ENCODE peak calls at places on chromosomes 2 and 18, in five cellular contexts. C is IMR-90, G is K562, S is HepG2, X is GM12878. L is an unnamed sample.

GRCh38 chr2:239893236-239893515 is 132.0 kb downstream of the NDUFA10 start:
- DNase-seq in C (no peak), G (no peak), S (no peak), X (no peak), L (no peak)

GRCh38 chr2:47984041-47984440 is 77.7 kb upstream of the FBXO11 start:
- DNase-seq in C (no peak), G (peak), S (no peak), X (no peak), L (no peak)

GRCh38 chr2:20667151-20667530 is 197 bp downstream of the GDF7 start:
- DNase-seq in C (no peak), G (no peak), S (no peak), X (no peak), L (no peak)

GRCh38 chr18:50626317-50626716 is 66.4 kb downstream of the MAPK4 start:
- DNase-seq in C (no peak), G (no peak), S (no peak), X (no peak), L (no peak)

GRCh38 chr2:163800889-163801498 is 65.2 kb upstream of the FIGN start:
- DNase-seq in C (peak), G (no peak), S (no peak), X (no peak), L (no peak)

GRCh38 chr2:75552222-75552621 is 8.5 kb downstream of the EVA1A start:
- DNase-seq in C (no peak), G (no peak), S (no peak), X (no peak), L (no peak)

GRCh38 chr2:217103752-217104540 is 244.1 kb upstream of the TNP1 start:
- DNase-seq in C (peak), G (no peak), S (no peak), X (no peak), L (peak)

GRCh38 chr2:205352593-205352992 is 329.7 kb upstream of the NRP2 start:
- DNase-seq in C (peak), G (no peak), S (no peak), X (no peak), L (no peak)

GRCh38 chr18:48784654-48785053 is 166.1 kb downstream of the SMAD7 start:
- DNase-seq in C (no peak), G (no peak), S (no peak), X (peak), L (no peak)

DNA sequence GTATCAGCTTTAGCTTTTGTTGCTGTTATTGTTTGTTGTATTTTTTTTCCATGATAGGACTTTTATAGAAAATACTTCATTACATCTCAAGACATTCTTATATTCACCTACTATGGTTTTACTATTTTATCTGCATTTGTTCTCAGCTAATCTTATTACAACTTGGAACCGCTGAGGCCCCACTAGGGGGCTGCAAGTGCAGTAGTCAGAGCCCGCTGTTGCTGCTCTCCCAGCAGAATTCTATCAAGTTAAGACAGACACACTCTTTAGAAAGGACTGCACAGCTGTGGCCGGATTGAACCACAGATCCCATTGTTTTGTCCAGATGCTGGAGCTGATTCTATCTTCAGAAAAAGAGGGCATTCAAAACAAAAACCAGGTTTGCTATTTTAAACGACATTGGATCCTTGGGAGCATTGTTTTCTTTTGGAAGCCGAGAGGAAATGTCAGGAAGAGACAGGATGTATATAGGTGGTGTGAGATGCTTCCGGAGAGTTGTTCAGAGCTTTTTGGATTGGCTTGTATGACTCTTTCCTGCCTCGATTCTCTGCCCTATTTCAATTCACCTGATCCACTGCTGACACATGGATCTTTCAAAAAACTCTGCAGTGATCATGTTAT is 105.7 kb upstream of the GAREM1 start:
- DNase-seq in C (peak), G (peak), S (peak), X (no peak), L (no peak)
- TF ChIP-seq SMC3 in C (no peak), G (no peak), S (peak), X (no peak), L (no peak)

GRCh38 chr2:71669058-71669456 is 215.7 kb downstream of the DYSF start:
- DNase-seq in C (no peak), G (no peak), S (no peak), X (no peak), L (no peak)

GRCh38 chr2:71669628-71670429 is 216.5 kb downstream of the DYSF start:
- DNase-seq in C (no peak), G (no peak), S (no peak), X (no peak), L (no peak)

GRCh38 chr2:71671203-71671602 is 217.8 kb downstream of the DYSF start:
- DNase-seq in C (no peak), G (no peak), S (no peak), X (no peak), L (no peak)

GRCh38 chr2:71672011-71672639 is 218.8 kb downstream of the DYSF start:
- DNase-seq in C (no peak), G (peak), S (peak), X (no peak), L (no peak)

GRCh38 chr2:71670430-71670795 is 217.1 kb downstream of the DYSF start:
- DNase-seq in C (no peak), G (no peak), S (no peak), X (no peak), L (no peak)
- TF ChIP-seq SMC3 in C (no peak), G (no peak), S (no peak), X (no peak), L (no peak)

GRCh38 chr2:221322741-221323140 is 249.4 kb downstream of the EPHA4 start:
- DNase-seq in C (no peak), G (no peak), S (no peak), X (no peak), L (no peak)

GRCh38 chr2:221318751-221319150 is 253.4 kb downstream of the EPHA4 start:
- DNase-seq in C (peak), G (no peak), S (no peak), X (no peak), L (no peak)

DNA sequence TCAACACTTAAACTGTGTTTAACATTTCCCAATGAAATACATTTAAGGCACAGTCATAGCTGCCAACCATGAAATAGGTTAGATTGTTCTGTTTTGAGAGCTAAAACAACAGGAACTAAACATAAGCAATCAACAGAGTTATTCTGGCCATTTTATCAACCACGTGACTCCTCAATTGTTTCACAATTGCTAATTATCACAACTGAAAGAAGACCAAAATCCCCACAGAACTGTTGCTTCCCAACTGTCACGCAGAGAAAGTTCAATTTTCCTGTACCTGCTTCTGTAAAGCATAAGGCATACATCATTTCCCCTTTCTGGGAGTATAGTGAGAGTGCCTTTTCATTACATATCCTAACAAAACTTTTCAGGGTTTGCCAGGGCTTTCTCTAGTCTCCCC is 248.6 kb downstream of the EPHA4 start:
- DNase-seq in C (no peak), G (no peak), S (no peak), X (no peak), L (no peak)
- TF ChIP-seq SMC3 in C (no peak), G (no peak), S (no peak), X (no peak), L (no peak)

DNA sequence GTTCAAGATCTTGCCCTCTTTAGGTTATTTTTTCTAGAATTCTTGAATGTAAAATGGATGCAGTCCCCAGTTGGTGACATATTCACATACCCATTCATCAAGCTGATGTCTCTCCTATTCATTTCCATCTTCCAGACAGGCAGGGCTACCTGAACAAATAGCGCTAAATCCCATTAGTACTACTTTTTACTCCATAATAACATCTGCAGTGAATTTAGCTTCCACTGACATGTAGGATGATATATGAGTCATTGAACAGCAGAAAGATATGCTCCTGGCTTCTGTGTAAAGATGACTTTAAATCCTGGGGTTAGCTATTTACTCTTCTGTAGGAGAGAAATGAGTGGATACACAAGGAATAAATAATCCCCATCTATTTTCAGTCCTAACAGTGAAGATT is 194.7 kb downstream of the RND3 start:
- DNase-seq in C (peak), G (no peak), S (no peak), X (no peak), L (no peak)
- TF ChIP-seq SMC3 in C (no peak), G (no peak), S (no peak), X (no peak), L (no peak)